ENCODE peak calls at places on chromosomes 7 and 10, in nine cellular contexts. E, G, D, F, O, P, M, Y and A are unnamed samples.

GRCh38 chr7:70307544-70308106 is 709.4 kb downstream of the AUTS2 start:
- DNase-seq in E (no peak), G (no peak), D (no peak), F (no peak), O (no peak), P (no peak), M (no peak), Y (no peak), A (no peak)

GRCh38 chr10:75042292-75042974 is 69.0 kb upstream of the SAMD8 start:
- DNase-seq in E (no peak), G (no peak), D (no peak), F (peak; percentile 52), O (peak; percentile 93), P (no peak), M (peak; percentile 86), Y (no peak), A (no peak)

GRCh38 chr7:40865441-40866233 is 730.8 kb downstream of the SUGCT start:
- DNase-seq in E (no peak), G (no peak), D (no peak), F (no peak), O (no peak), P (no peak), M (no peak), Y (no peak), A (no peak)

GRCh38 chr7:28649189-28649588 is 236.9 kb downstream of the CREB5 start:
- DNase-seq in E (no peak), G (no peak), D (no peak), F (no peak), O (no peak), P (no peak), M (no peak), Y (no peak), A (no peak)

GRCh38 chr7:100968650-100969049 is 715 bp upstream of the MUC12 start:
- DNase-seq in E (no peak), G (no peak), D (no peak), F (no peak), O (no peak), P (no peak), M (no peak), Y (no peak), A (no peak)

GRCh38 chr10:113049881-113050280 is 99.8 kb downstream of the TCF7L2 start:
- DNase-seq in E (no peak), G (no peak), D (no peak), F (no peak), O (no peak), P (no peak), M (no peak), Y (no peak), A (no peak)

GRCh38 chr7:100957832-100958421 is 8.6 kb downstream of the MUC3A start:
- DNase-seq in E (no peak), G (peak; percentile 97), D (no peak), F (no peak), O (no peak), P (no peak), M (peak; percentile 33), Y (peak; percentile 42), A (no peak)

GRCh38 chr7:106730021-106730420 is 69.1 kb upstream of the CCDC71L start:
- DNase-seq in E (no peak), G (no peak), D (no peak), F (no peak), O (peak; percentile 77), P (no peak), M (no peak), Y (no peak), A (no peak)

GRCh38 chr10:68792115-68792514 is 35.2 kb upstream of the STOX1 start:
- DNase-seq in E (no peak), G (no peak), D (no peak), F (no peak), O (peak; percentile 48), P (no peak), M (peak; percentile 30), Y (no peak), A (no peak)

GRCh38 chr7:99955247-99955646 is 20.6 kb downstream of the AZGP1 start:
- DNase-seq in E (no peak), G (no peak), D (no peak), F (no peak), O (peak; percentile 74), P (no peak), M (no peak), Y (no peak), A (no peak)

GRCh38 chr10:75395171-75395954 is 6.2 kb downstream of the ZNF503 start:
- DNase-seq in E (peak; percentile 76), G (no peak), D (peak; percentile 55), F (no peak), O (peak; percentile 93), P (no peak), M (peak; percentile 48), Y (peak; percentile 70), A (no peak)

GRCh38 chr7:132179681-132180080 is 396.6 kb downstream of the PLXNA4 start:
- DNase-seq in E (no peak), G (no peak), D (no peak), F (no peak), O (no peak), P (no peak), M (no peak), Y (no peak), A (no peak)

GRCh38 chr7:149459540-149460433 is 1.1 kb downstream of the ZNF777 start:
- DNase-seq in E (no peak), G (peak; percentile 78), D (no peak), F (no peak), O (peak; percentile 15), P (no peak), M (no peak), Y (no peak), A (no peak)

GRCh38 chr7:64630496-64630895 is 35.4 kb upstream of the ZNF107 start:
- DNase-seq in E (no peak), G (no peak), D (no peak), F (no peak), O (peak; percentile 17), P (no peak), M (peak; percentile 15), Y (no peak), A (no peak)

GRCh38 chr10:3871424-3871996 is 86.5 kb upstream of the KLF6 start:
- DNase-seq in E (no peak), G (no peak), D (no peak), F (no peak), O (no peak), P (no peak), M (no peak), Y (no peak), A (no peak)

GRCh38 chr10:3873728-3874461 is 88.9 kb upstream of the KLF6 start:
- DNase-seq in E (no peak), G (no peak), D (no peak), F (no peak), O (no peak), P (no peak), M (peak; percentile 80), Y (no peak), A (no peak)

GRCh38 chr10:3875842-3876235 is 90.8 kb upstream of the KLF6 start:
- DNase-seq in E (no peak), G (no peak), D (no peak), F (no peak), O (no peak), P (no peak), M (no peak), Y (no peak), A (no peak)

GRCh38 chr10:3874988-3875841 is 90.2 kb upstream of the KLF6 start:
- DNase-seq in E (no peak), G (no peak), D (no peak), F (no peak), O (no peak), P (no peak), M (no peak), Y (no peak), A (no peak)

GRCh38 chr10:3872700-3873099 is 87.7 kb upstream of the KLF6 start:
- DNase-seq in E (no peak), G (no peak), D (no peak), F (no peak), O (no peak), P (no peak), M (no peak), Y (no peak), A (no peak)
- H3K27ac ChIP-seq in E (no peak overlapping the region), G (no peak overlapping the region), D (peak overlapping the region; percentile 81), F (no peak overlapping the region), O (no peak overlapping the region), P (no peak overlapping the region), M (no peak overlapping the region), Y (no peak overlapping the region), A (no peak overlapping the region)

DNA sequence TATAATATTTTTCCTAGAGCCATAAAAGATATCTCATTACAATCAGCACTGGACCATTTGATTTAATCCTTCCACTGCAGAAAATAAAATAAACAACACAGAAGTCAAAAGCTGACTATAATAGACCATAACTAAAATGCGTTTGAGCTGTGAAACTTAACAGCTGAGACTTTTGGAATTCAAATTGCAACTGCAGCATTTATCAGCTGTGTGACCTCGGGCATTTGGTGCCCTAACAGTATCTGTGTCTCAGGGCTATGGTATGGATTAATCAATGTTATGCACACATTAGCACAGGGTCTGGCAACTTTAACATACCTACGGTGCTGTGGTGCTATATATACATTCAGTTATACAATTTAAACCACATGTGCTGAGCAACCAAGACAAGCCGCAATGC is 160.1 kb downstream of the COL28A1 start:
- DNase-seq in E (no peak), G (no peak), D (no peak), F (no peak), O (no peak), P (no peak), M (no peak), Y (no peak), A (no peak)
- H3K27ac ChIP-seq in E (no peak overlapping the region), G (no peak overlapping the region), D (no peak overlapping the region), F (no peak overlapping the region), O (no peak overlapping the region), P (no peak overlapping the region), M (no peak overlapping the region), Y (no peak overlapping the region), A (no peak overlapping the region)

GRCh38 chr7:107982463-107982862 is 20.5 kb downstream of the LAMB1 start:
- DNase-seq in E (no peak), G (no peak), D (no peak), F (no peak), O (no peak), P (no peak), M (no peak), Y (no peak), A (no peak)

GRCh38 chr7:107981466-107981865 is 21.5 kb downstream of the LAMB1 start:
- DNase-seq in E (no peak), G (no peak), D (no peak), F (no peak), O (no peak), P (no peak), M (no peak), Y (no peak), A (no peak)

GRCh38 chr7:107980671-107981190 is 22.2 kb downstream of the LAMB1 start:
- DNase-seq in E (no peak), G (no peak), D (no peak), F (no peak), O (no peak), P (no peak), M (no peak), Y (no peak), A (no peak)

GRCh38 chr7:107978815-107979408 is 24.0 kb downstream of the LAMB1 start:
- DNase-seq in E (no peak), G (no peak), D (no peak), F (no peak), O (no peak), P (no peak), M (no peak), Y (no peak), A (no peak)

GRCh38 chr7:107980171-107980570 is 22.8 kb downstream of the LAMB1 start:
- DNase-seq in E (no peak), G (no peak), D (no peak), F (no peak), O (no peak), P (no peak), M (no peak), Y (no peak), A (no peak)
- H3K27ac ChIP-seq in E (no peak overlapping the region), G (peak overlapping the region; percentile 42), D (no peak overlapping the region), F (no peak overlapping the region), O (no peak overlapping the region), P (no peak overlapping the region), M (no peak overlapping the region), Y (no peak overlapping the region), A (no peak overlapping the region)

GRCh38 chr10:79293841-79294705 is 53.2 kb upstream of the PPIF start:
- DNase-seq in E (no peak), G (no peak), D (peak; percentile 87), F (peak; percentile 18), O (peak; percentile 100), P (no peak), M (peak; percentile 72), Y (no peak), A (no peak)
- H3K27ac ChIP-seq in E (peak overlapping the region; percentile 72), G (peak overlapping the region; percentile 10), D (peak overlapping the region; percentile 69), F (peak overlapping the region; percentile 47), O (peak overlapping the region; percentile 57), P (no peak overlapping the region), M (peak overlapping the region; percentile 30), Y (no peak overlapping the region), A (no peak overlapping the region)